ENCODE peak calls at places on chromosomes 13 and 19, in four cellular contexts. A is NCI-H774, V is T-helper 9 cell, R is fibroblast of the aortic adventitia. J is an unnamed sample.

GRCh38 chr13:107803822-107804495 is 411.4 kb downstream of the LIG4 start:
- DNase-seq in A (no peak), R (no peak), V (no peak), J (no peak)

GRCh38 chr13:34817246-34817645 is 124.8 kb upstream of the NBEA start:
- DNase-seq in V (no peak), A (no peak), R (no peak), J (no peak)

GRCh38 chr19:39304701-39305571 is 8.7 kb downstream of the IFNL1 start:
- DNase-seq in R (no peak), A (no peak), V (no peak), J (no peak)

GRCh38 chr19:50762554-50762953 is 7.7 kb upstream of the GPR32 start:
- DNase-seq in A (no peak), R (no peak), V (no peak), J (no peak)

GRCh38 chr13:105952233-105952767 is 583.2 kb downstream of the EFNB2 start:
- DNase-seq in V (no peak), R (no peak), A (no peak), J (no peak)

GRCh38 chr13:102651892-102652291 is 43.0 kb downstream of the METTL21C start:
- DNase-seq in V (no peak), A (no peak), R (peak), J (no peak)

GRCh38 chr19:45097776-45098520 is 5.0 kb downstream of the PPP1R37 start:
- DNase-seq in R (peak), A (no peak), V (no peak), J (no peak)

GRCh38 chr19:18709546-18709945 is 26.1 kb downstream of the CRTC1 start:
- DNase-seq in A (no peak), R (no peak), V (no peak), J (no peak)

GRCh38 chr13:41589434-41589833 is 132.1 kb downstream of the RGCC start:
- DNase-seq in V (no peak), R (no peak), A (no peak), J (no peak)

GRCh38 chr19:51668167-51668566 is 21.5 kb upstream of the SIGLEC14 start:
- DNase-seq in V (no peak), A (no peak), R (no peak), J (no peak)

GRCh38 chr19:35757231-35757748 is 461 bp upstream of the HSPB6 start:
- DNase-seq in R (peak), A (peak), V (no peak), J (no peak)

GRCh38 chr13:32048816-32049215 is 17.2 kb downstream of the FRY start:
- DNase-seq in A (no peak), R (no peak), V (no peak), J (no peak)

GRCh38 chr19:55209430-55210119 is at the start of gene PTPRH:
- DNase-seq in R (no peak), A (peak), V (no peak), J (no peak)

GRCh38 chr19:42352893-42353259 is 27.4 kb downstream of the MEGF8 start:
- DNase-seq in R (no peak), V (no peak), A (no peak), J (no peak)

J was measured in T-helper 22 cell.